ENCODE peak calls at places on chromosomes 11 and 22, in eight cellular contexts. R is NCI-H1436 treated with DMSO at 0.1 percent for 48 hours; J is activated T-cell treated with anti-CD3 and anti-CD28 coated beads, Interleukin-2, amount 50 U/mL, for 4 hours; A is stimulated activated CD8-positive, alpha-beta memory T cell treated with anti-CD3 and anti-CD28 coated beads, Interleukin-15, amount 100 ng/mL, for 1 hour; O is adrenal gland; H is ELR; W is activated CD4-positive, alpha-beta T cell treated with anti-CD3 and anti-CD28 coated beads for 1 hour; U is vagina. Z is an unnamed sample.

GRCh38 chr11:128685383-128686044 is 8.4 kb upstream of the FLI1 start:
- DNase-seq in H (no peak), U (no peak), R (no peak), J (no peak), W (no peak), O (no peak), A (no peak), Z (no peak)

GRCh38 chr11:110162216-110162615 is 69.0 kb downstream of the ZC3H12C start:
- DNase-seq in W (no peak), R (no peak), J (no peak), O (no peak), A (no peak), H (no peak), U (no peak), Z (no peak)

GRCh38 chr11:112555491-112556364 is 295.1 kb upstream of the PLET1 start:
- DNase-seq in J (peak; percentile 65), R (no peak), H (peak; percentile 36), W (peak; percentile 50), A (peak; percentile 56), O (peak; percentile 50), U (peak; percentile 93), Z (no peak)

GRCh38 chr22:30830907-30831306 is 136.2 kb downstream of the OSBP2 start:
- DNase-seq in H (peak; percentile 94), U (no peak), W (no peak), R (no peak), O (no peak), A (no peak), J (no peak), Z (no peak)

GRCh38 chr22:38921126-38921525 is 36.3 kb upstream of the APOBEC3A start:
- DNase-seq in H (no peak), A (no peak), O (no peak), R (no peak), W (no peak), U (no peak), J (no peak), Z (no peak)

GRCh38 chr11:11078344-11078743 is 220.5 kb upstream of the ZBED5 start:
- DNase-seq in J (no peak), H (peak; percentile 31), A (no peak), W (no peak), U (no peak), R (no peak), O (no peak), Z (no peak)

GRCh38 chr11:132126973-132127900 is 756.8 kb downstream of the NTM start:
- DNase-seq in H (peak; percentile 91), R (no peak), J (no peak), U (no peak), A (no peak), W (no peak), O (peak; percentile 56), Z (peak; percentile 3)

GRCh38 chr11:121330614-121331435 is 38.3 kb downstream of the SC5D start:
- DNase-seq in U (no peak), J (no peak), H (no peak), O (no peak), W (no peak), R (no peak), A (no peak), Z (no peak)

GRCh38 chr22:44710474-44711235 is 8.7 kb downstream of the PRR5 start:
- DNase-seq in A (no peak), J (peak; percentile 29), H (no peak), W (no peak), U (no peak), R (no peak), O (no peak), Z (no peak)

GRCh38 chr11:133951484-133952198 is 5.1 kb downstream of the IGSF9B start:
- DNase-seq in O (no peak), J (no peak), A (no peak), R (peak; percentile 67), H (no peak), W (no peak), U (no peak), Z (no peak)

GRCh38 chr22:17907731-17908051 is 116.7 kb downstream of the MICAL3 start:
- DNase-seq in J (no peak), H (no peak), O (no peak), R (no peak), A (no peak), W (no peak), U (no peak), Z (no peak)

GRCh38 chr11:78270993-78271392 is 82.3 kb downstream of the USP35 start:
- DNase-seq in U (no peak), A (no peak), H (no peak), W (no peak), R (no peak), J (no peak), O (no peak), Z (no peak)

GRCh38 chr11:76023408-76024068 is 182.8 kb downstream of the WNT11 start:
- DNase-seq in O (no peak), A (no peak), J (no peak), R (no peak), H (no peak), W (no peak), U (no peak), Z (no peak)

GRCh38 chr22:20117656-20118571 is 888 bp upstream of the TRMT2A start:
- DNase-seq in R (no peak), W (peak; percentile 38), A (no peak), O (no peak), H (peak; percentile 47), U (no peak), J (peak; percentile 74), Z (no peak)

GRCh38 chr11:27217948-27218410 is 145.0 kb downstream of the CCDC34 start:
- DNase-seq in U (no peak), A (no peak), J (no peak), R (no peak), H (peak; percentile 71), W (no peak), O (peak; percentile 44), Z (no peak)

GRCh38 chr11:32332990-32333334 is 102.4 kb downstream of the WT1 start:
- DNase-seq in O (no peak), U (no peak), R (no peak), J (no peak), H (no peak), A (no peak), W (no peak), Z (no peak)

GRCh38 chr22:21755855-21756284 is 20.3 kb upstream of the YPEL1 start:
- DNase-seq in H (peak; percentile 86), U (no peak), R (no peak), J (no peak), A (no peak), W (no peak), O (no peak), Z (no peak)

GRCh38 chr11:81278986-81279385 is 1454.7 kb downstream of the FAM181B start:
- DNase-seq in U (no peak), H (no peak), W (no peak), R (no peak), O (no peak), A (no peak), J (no peak), Z (no peak)

GRCh38 chr11:19905280-19905853 is 192.7 kb downstream of the NAV2 start:
- DNase-seq in J (no peak), A (no peak), W (no peak), U (no peak), H (peak; percentile 66), R (no peak), O (no peak), Z (no peak)

GRCh38 chr11:1754376-1755150 is 4.2 kb upstream of the IFITM10 start:
- DNase-seq in R (no peak), H (no peak), O (no peak), W (no peak), A (no peak), J (no peak), U (no peak), Z (no peak)

GRCh38 chr11:102202972-102203371 is 92.7 kb downstream of the YAP1 start:
- DNase-seq in O (no peak), U (no peak), W (no peak), R (no peak), H (no peak), A (no peak), J (no peak), Z (no peak)

GRCh38 chr22:44164031-44164430 is 16.7 kb upstream of the PARVG start:
- DNase-seq in J (no peak), W (no peak), R (no peak), U (no peak), A (no peak), H (no peak), O (no peak), Z (no peak)

GRCh38 chr22:49353185-49353584 is 474.5 kb downstream of the BRD1 start:
- DNase-seq in R (no peak), H (no peak), U (peak; percentile 52), W (no peak), A (no peak), O (no peak), J (no peak), Z (no peak)

GRCh38 chr22:25484498-25484897 is 80.0 kb upstream of the GRK3 start:
- DNase-seq in O (no peak), H (no peak), J (no peak), R (no peak), U (no peak), A (no peak), W (no peak), Z (no peak)

GRCh38 chr22:41478891-41479521 is 10.1 kb downstream of the ACO2 start:
- DNase-seq in W (no peak), J (no peak), R (no peak), O (peak; percentile 66), U (no peak), H (no peak), A (no peak), Z (no peak)

GRCh38 chr22:39481595-39481994 is 20.5 kb upstream of the MIEF1 start:
- DNase-seq in O (no peak), H (no peak), W (no peak), U (no peak), A (no peak), R (no peak), J (no peak), Z (no peak)

GRCh38 chr11:118301600-118302195 is 2.8 kb upstream of the CD3E start:
- DNase-seq in R (no peak), W (no peak), O (no peak), H (no peak), A (no peak), J (no peak), U (no peak), Z (no peak)

GRCh38 chr11:110131386-110132123 is 38.4 kb downstream of the ZC3H12C start:
- DNase-seq in U (no peak), J (no peak), W (no peak), R (peak; percentile 14), O (no peak), A (no peak), H (no peak), Z (no peak)

GRCh38 chr11:2089536-2090165 is 49.5 kb downstream of the IGF2 start:
- DNase-seq in J (no peak), H (peak; percentile 66), U (no peak), A (no peak), W (no peak), R (no peak), O (no peak), Z (peak; percentile 1)

GRCh38 chr11:121866822-121867221 is 249.2 kb downstream of the BLID start:
- DNase-seq in U (no peak), A (no peak), H (no peak), W (no peak), R (no peak), O (no peak), J (no peak), Z (no peak)

GRCh38 chr11:131598305-131598704 is 227.9 kb downstream of the NTM start:
- DNase-seq in O (no peak), J (no peak), H (no peak), U (no peak), W (no peak), R (no peak), A (no peak), Z (no peak)

GRCh38 chr11:115153135-115153534 is 351.1 kb downstream of the CADM1 start:
- DNase-seq in O (no peak), A (no peak), U (no peak), H (peak; percentile 2), R (no peak), J (no peak), W (no peak), Z (no peak)

GRCh38 chr11:111700186-111700585 is 66.0 kb downstream of the PPP2R1B start:
- DNase-seq in O (no peak), U (no peak), R (no peak), H (no peak), A (no peak), W (no peak), J (no peak), Z (no peak)

GRCh38 chr22:20403779-20404140 is 9.8 kb downstream of the ZNF74 start:
- DNase-seq in J (no peak), R (no peak), H (no peak), W (no peak), O (no peak), U (no peak), A (no peak), Z (no peak)

Z was measured in SK-N-MC.